ENCODE peak calls at places on chromosome 17, in six cellular contexts. X is brain microvascular endothelial cell, D is K562, R is BE2C, G is lower lobe of right lung, K is upper lobe of right lung. L is an unnamed sample.

GRCh38 chr17:50201226-50201854 is at the start of gene COL1A1:
- DNase-seq in K (peak), G (no peak), R (no peak), D (no peak), X (peak), L (no peak)

GRCh38 chr17:51803161-51803560 is 355.4 kb downstream of the CA10 start:
- DNase-seq in G (no peak), X (no peak), K (no peak), D (no peak), R (no peak), L (no peak)

GRCh38 chr17:40564883-40565744 is at the start of gene CCR7:
- DNase-seq in R (no peak), G (no peak), K (peak), D (peak), X (no peak), L (no peak)

GRCh38 chr17:68580236-68580903 is 20.8 kb downstream of the FAM20A start:
- DNase-seq in G (peak), X (no peak), D (no peak), K (peak), R (no peak), L (no peak)

GRCh38 chr17:32909787-32910369 is 18.1 kb upstream of the TMEM98 start:
- DNase-seq in R (peak), D (peak), K (no peak), X (peak), G (no peak), L (peak)

GRCh38 chr17:3032258-3033247 is 30.9 kb downstream of the OR1D5 start:
- DNase-seq in D (no peak), R (no peak), K (peak), X (no peak), G (peak), L (no peak)

GRCh38 chr17:79944251-79944812 is 91.3 kb downstream of the TBC1D16 start:
- DNase-seq in G (peak), K (peak), X (no peak), R (peak), D (no peak), L (no peak)

GRCh38 chr17:33981713-33982601 is 273.1 kb upstream of the CCL2 start:
- DNase-seq in X (no peak), D (no peak), G (no peak), K (no peak), R (peak), L (no peak)

GRCh38 chr17:69175812-69176517 is 34.3 kb upstream of the ABCA6 start:
- DNase-seq in D (peak), R (no peak), G (no peak), K (no peak), X (peak), L (no peak)

GRCh38 chr17:22512057-22512456 is 819.7 kb downstream of the KCNJ18 start:
- DNase-seq in K (no peak), D (no peak), X (no peak), G (no peak), R (no peak), L (no peak)

GRCh38 chr17:59371426-59372099 is 40.1 kb downstream of the YPEL2 start:
- DNase-seq in G (no peak), R (no peak), D (no peak), X (peak), K (no peak), L (no peak)

GRCh38 chr17:66426397-66427033 is 124.1 kb downstream of the PRKCA start:
- DNase-seq in D (peak), K (no peak), X (no peak), G (no peak), R (no peak), L (peak)

GRCh38 chr17:47839071-47839470 is 2.0 kb downstream of the SCRN2 start:
- DNase-seq in D (no peak), X (no peak), K (no peak), G (no peak), R (no peak), L (no peak)

GRCh38 chr17:47837401-47838039 is 3.6 kb downstream of the SCRN2 start:
- DNase-seq in X (no peak), D (no peak), K (no peak), R (no peak), G (no peak), L (no peak)

GRCh38 chr17:47834756-47835155 is 3.3 kb downstream of the LRRC46 start:
- DNase-seq in K (no peak), D (no peak), G (no peak), X (no peak), R (no peak), L (no peak)

GRCh38 chr17:47838636-47839035 is 2.4 kb downstream of the SCRN2 start:
- DNase-seq in K (no peak), G (no peak), X (no peak), D (no peak), R (no peak), L (no peak)

DNA sequence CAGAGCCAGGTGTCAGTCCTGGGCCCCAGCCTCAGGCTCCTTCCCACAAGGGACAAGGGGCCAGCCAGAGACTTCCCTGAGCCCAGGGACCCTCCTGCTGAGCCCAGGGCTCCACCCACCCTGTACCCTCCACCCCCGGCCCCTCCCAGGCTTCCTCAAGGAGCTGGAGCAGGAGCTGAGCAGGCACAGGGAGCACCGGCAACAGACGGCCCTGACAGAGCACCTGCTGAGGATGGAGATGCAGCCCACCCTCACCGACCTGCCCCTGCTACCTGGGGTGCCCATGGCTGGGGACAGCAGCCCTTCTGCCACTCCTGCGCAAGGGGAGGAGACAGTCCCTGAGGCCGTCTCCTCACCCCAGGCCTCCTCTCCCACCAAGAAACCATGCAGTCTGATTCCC is 4.5 kb downstream of the SCRN2 start:
- DNase-seq in X (no peak), K (no peak), D (no peak), R (no peak), G (no peak), L (no peak)
- H3K4me3 ChIP-seq in X (no peak), K (no peak), D (no peak), R (no peak), G (no peak), L (no peak)

GRCh38 chr17:77691216-77692085 is 267.1 kb upstream of the TNRC6C start:
- DNase-seq in R (no peak), K (peak), G (no peak), X (no peak), D (no peak), L (no peak)
- H3K4me3 ChIP-seq in R (no peak), K (no peak), G (no peak), X (no peak), D (no peak), L (no peak)

GRCh38 chr17:8963665-8964258 is 1.7 kb downstream of the PIK3R5 start:
- DNase-seq in K (no peak), R (no peak), G (no peak), X (no peak), D (no peak), L (no peak)

GRCh38 chr17:8964801-8965393 is 610 bp downstream of the PIK3R5 start:
- DNase-seq in D (no peak), G (peak), X (no peak), R (no peak), K (peak), L (no peak)

GRCh38 chr17:8960325-8961144 is 5.0 kb downstream of the PIK3R5 start:
- DNase-seq in R (no peak), K (no peak), X (no peak), D (no peak), G (no peak), L (no peak)

GRCh38 chr17:8961861-8962260 is 3.6 kb downstream of the PIK3R5 start:
- DNase-seq in G (no peak), R (no peak), K (no peak), X (no peak), D (no peak), L (no peak)

DNA sequence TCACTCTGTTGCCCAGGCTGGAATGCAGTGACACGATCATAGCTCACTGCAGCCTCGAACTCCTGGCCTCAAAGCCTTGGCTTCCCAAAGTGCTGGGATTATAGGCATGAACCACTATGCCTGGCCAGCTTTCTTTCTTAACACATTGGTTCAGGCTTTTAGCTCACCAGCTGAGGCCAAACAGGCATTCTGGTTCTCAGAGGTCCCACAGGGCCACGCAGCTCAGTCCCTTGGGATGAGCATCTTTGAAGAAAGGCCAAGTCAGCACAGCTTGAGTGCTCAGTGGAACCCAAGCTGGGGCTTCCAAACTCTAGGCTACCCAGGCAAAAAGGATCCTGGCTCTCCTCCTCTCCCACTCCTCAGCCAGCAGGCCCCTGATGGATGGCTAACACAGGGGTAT is 2.5 kb downstream of the PIK3R5 start:
- DNase-seq in G (no peak), D (no peak), K (no peak), X (no peak), R (no peak), L (no peak)
- H3K4me3 ChIP-seq in G (peak), D (no peak), K (no peak), X (no peak), R (no peak), L (peak)

DNA sequence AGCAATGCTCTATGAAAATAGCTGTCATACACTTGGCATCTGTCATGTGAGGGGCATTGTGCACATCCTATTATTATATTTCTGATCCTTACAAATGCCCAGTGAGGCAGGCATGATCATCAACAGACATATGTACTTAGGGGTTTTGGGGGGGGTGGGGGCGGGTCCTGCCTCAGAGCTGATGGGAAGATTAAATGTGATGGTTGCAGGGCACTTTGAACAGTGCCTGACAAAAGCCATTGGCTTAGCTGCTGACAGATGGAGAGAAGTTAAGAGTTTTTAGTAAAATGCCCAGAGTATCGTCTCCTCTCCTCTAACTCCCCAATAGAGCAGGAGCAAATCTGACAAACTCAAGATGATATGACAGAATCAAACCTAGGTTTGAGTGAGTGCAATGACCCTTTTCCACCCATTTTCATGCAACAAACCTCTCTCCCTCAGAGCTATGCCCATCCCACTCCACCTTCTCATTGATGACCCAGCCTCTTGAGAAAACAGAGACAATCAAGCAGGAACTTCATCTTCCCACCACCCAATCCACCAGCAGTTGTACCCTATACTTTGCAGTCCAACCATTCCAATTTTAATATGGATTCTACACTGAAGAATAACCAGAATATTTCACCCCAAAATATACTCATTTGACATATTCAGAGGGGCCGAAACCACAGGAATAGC is 4.8 kb downstream of the KLHL11 start:
- DNase-seq in R (no peak), K (no peak), G (no peak), X (no peak), D (no peak), L (no peak)
- H3K4me3 ChIP-seq in R (no peak), K (no peak), G (no peak), X (no peak), D (no peak), L (no peak)

GRCh38 chr17:45136846-45137560 is 1.5 kb downstream of the ACBD4 start:
- DNase-seq in R (no peak), D (no peak), G (peak), X (no peak), K (no peak), L (no peak)
- H3K4me3 ChIP-seq in R (no peak), D (no peak), G (no peak), X (no peak), K (no peak), L (no peak)

GRCh38 chr17:13337171-13337570 is 264.6 kb downstream of the HS3ST3A1 start:
- DNase-seq in D (no peak), G (no peak), X (no peak), K (no peak), R (no peak), L (no peak)
- H3K4me3 ChIP-seq in D (no peak), G (no peak), X (no peak), K (no peak), R (no peak), L (no peak)

GRCh38 chr17:7922499-7923289 is 6.6 kb upstream of the RNF227 start:
- DNase-seq in K (peak), D (no peak), R (peak), G (peak), X (peak), L (no peak)
- H3K4me3 ChIP-seq in K (peak), D (no peak), R (peak), G (peak), X (peak), L (peak)